ENCODE peak calls at places on chromosomes 1 and 21, in five cellular contexts. B, D, N, H and I are unnamed samples.

GRCh38 chr1:234715252-234715945 is 105.4 kb upstream of the IRF2BP2 start:
- DNase-seq in B (no peak), D (no peak), N (no peak), H (no peak), I (no peak)

GRCh38 chr21:41888749-41889376 is 9.7 kb upstream of the PRDM15 start:
- DNase-seq in B (no peak), D (no peak), N (no peak), H (no peak), I (no peak)

GRCh38 chr1:10520952-10521351 is 46.2 kb downstream of the PEX14 start:
- DNase-seq in B (no peak), D (no peak), N (no peak), H (no peak), I (no peak)

GRCh38 chr1:169949139-169949538 is 55.4 kb upstream of the SCYL3 start:
- DNase-seq in B (no peak), D (no peak), N (no peak), H (no peak), I (no peak)

GRCh38 chr1:29145739-29146437 is 22.2 kb upstream of the TMEM200B start:
- DNase-seq in B (no peak), D (no peak), N (no peak), H (no peak), I (no peak)

GRCh38 chr1:176803042-176803441 is 340.1 kb downstream of the PAPPA2 start:
- DNase-seq in B (no peak), D (no peak), N (no peak), H (no peak), I (no peak)

GRCh38 chr21:42521805-42522204 is 8.2 kb downstream of the SLC37A1 start:
- DNase-seq in B (no peak), D (no peak), N (no peak), H (no peak), I (no peak)

GRCh38 chr21:27346041-27346448 is 379.2 kb upstream of the ADAMTS5 start:
- DNase-seq in B (no peak), D (no peak), N (no peak), H (no peak), I (no peak)

GRCh38 chr1:77313491-77313890 is 31.7 kb downstream of the AK5 start:
- DNase-seq in B (peak; percentile 84), D (peak; percentile 34), N (no peak), H (no peak), I (no peak)

GRCh38 chr1:39183503-39184353 is 20.8 kb upstream of the MACF1 start:
- DNase-seq in B (peak; percentile 97), D (peak; percentile 92), N (no peak), H (peak; percentile 65), I (peak; percentile 67)

GRCh38 chr1:213284626-213285025 is 233.6 kb downstream of the RPS6KC1 start:
- DNase-seq in B (no peak), D (no peak), N (no peak), H (no peak), I (no peak)

GRCh38 chr1:36157115-36157903 is 1.3 kb downstream of the MAP7D1 start:
- DNase-seq in B (peak; percentile 66), D (no peak), N (no peak), H (no peak), I (no peak)

GRCh38 chr1:184419734-184420161 is 32.9 kb downstream of the C1orf21 start:
- DNase-seq in B (no peak), D (no peak), N (no peak), H (no peak), I (no peak)

GRCh38 chr1:164689672-164690655 is 131.0 kb downstream of the PBX1 start:
- DNase-seq in B (peak; percentile 88), D (no peak), N (no peak), H (no peak), I (no peak)

GRCh38 chr1:97986041-97987005 is 65.5 kb upstream of the DPYD start:
- DNase-seq in B (no peak), D (no peak), N (no peak), H (no peak), I (no peak)

GRCh38 chr1:155184351-155184811 is 10.7 kb downstream of the TRIM46 start:
- DNase-seq in B (no peak), D (no peak), N (no peak), H (peak; percentile 47), I (no peak)

GRCh38 chr1:107648071-107648470 is 316.9 kb downstream of the VAV3 start:
- DNase-seq in B (no peak), D (no peak), N (no peak), H (no peak), I (no peak)

GRCh38 chr1:11880181-11880575 is 21.4 kb upstream of the NPPB start:
- DNase-seq in B (no peak), D (no peak), N (no peak), H (no peak), I (no peak)

GRCh38 chr1:11882814-11883538 is 24.2 kb upstream of the NPPB start:
- DNase-seq in B (peak; percentile 95), D (no peak), N (no peak), H (peak; percentile 69), I (no peak)

GRCh38 chr1:11879311-11880180 is 20.8 kb upstream of the NPPB start:
- DNase-seq in B (no peak), D (no peak), N (no peak), H (no peak), I (no peak)

GRCh38 chr1:11880911-11881748 is 22.4 kb upstream of the NPPB start:
- DNase-seq in B (no peak), D (no peak), N (no peak), H (no peak), I (no peak)

DNA sequence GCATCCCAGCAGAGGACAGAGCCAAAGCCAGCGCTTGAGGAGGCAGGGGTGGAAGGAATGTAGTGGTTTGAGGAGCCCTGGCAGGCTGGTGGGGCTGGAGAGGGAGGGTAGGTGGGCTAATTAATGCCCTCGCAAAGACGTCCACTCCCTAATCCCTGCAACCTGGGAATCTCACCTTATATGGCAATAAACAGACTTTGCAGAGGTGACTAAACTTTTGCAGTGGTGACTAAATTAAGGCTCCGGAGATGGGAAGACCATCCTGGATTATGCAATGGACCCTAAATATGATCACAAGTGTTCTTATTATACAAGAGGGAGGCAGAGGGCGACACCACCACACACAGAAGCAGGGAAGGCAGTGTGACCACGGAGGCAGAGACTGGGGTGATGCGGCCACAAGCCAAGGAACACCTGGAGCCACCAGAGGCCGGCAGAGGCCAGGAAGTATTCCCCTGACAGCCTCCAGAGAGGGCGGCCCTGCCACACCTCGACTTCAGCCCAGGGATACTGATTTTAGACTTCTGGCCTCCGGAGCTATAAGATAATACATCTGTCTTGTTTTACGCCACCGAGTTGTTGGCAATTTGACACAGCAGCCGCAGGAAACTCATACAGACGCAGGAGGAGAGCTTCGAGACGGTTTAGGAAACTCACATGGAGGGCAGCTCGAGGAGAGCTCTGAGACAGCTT is 23.1 kb upstream of the NPPB start:
- DNase-seq in B (no peak), D (no peak), N (no peak), H (no peak), I (no peak)
- H3K4me1 ChIP-seq in B (peaks cover 8% of the 10 kb centered on the region), D (no peaks in the 10 kb centered on the region), N (peaks cover 15% of the 10 kb centered on the region), H (peaks cover 18% of the 10 kb centered on the region), I (no peaks in the 10 kb centered on the region)

GRCh38 chr1:6417961-6418667 is 1.6 kb downstream of the HES2 start:
- DNase-seq in B (no peak), D (no peak), N (no peak), H (no peak), I (no peak)

GRCh38 chr1:6419803-6420593 is at the start of gene HES2:
- DNase-seq in B (peak; percentile 34), D (no peak), N (no peak), H (no peak), I (no peak)

GRCh38 chr1:6420594-6421042 is 899 bp upstream of the HES2 start:
- DNase-seq in B (no peak), D (no peak), N (no peak), H (no peak), I (no peak)

GRCh38 chr1:6418668-6419396 is 887 bp downstream of the HES2 start:
- DNase-seq in B (peak; percentile 30), D (no peak), N (no peak), H (no peak), I (no peak)

GRCh38 chr1:6419397-6419802 is 319 bp downstream of the HES2 start:
- DNase-seq in B (peak; percentile 43), D (no peak), N (no peak), H (no peak), I (no peak)
- H3K4me3 ChIP-seq in B (no peak overlapping the region), D (no peak overlapping the region), N (peak overlapping the region; percentile 67), H (peak overlapping the region; percentile 50), I (peak overlapping the region; percentile 43)

GRCh38 chr1:58572691-58573090 is 4.4 kb downstream of the TACSTD2 start:
- DNase-seq in B (peak; percentile 13), D (no peak), N (no peak), H (peak; percentile 72), I (no peak)

GRCh38 chr1:58573705-58574591 is 3.1 kb downstream of the TACSTD2 start:
- DNase-seq in B (no peak), D (no peak), N (no peak), H (no peak), I (peak; percentile 6)

GRCh38 chr1:58575831-58576726 is 973 bp downstream of the TACSTD2 start:
- DNase-seq in B (no peak), D (no peak), N (no peak), H (peak; percentile 82), I (no peak)

GRCh38 chr1:58573138-58573537 is 3.9 kb downstream of the TACSTD2 start:
- DNase-seq in B (no peak), D (no peak), N (no peak), H (no peak), I (no peak)

DNA sequence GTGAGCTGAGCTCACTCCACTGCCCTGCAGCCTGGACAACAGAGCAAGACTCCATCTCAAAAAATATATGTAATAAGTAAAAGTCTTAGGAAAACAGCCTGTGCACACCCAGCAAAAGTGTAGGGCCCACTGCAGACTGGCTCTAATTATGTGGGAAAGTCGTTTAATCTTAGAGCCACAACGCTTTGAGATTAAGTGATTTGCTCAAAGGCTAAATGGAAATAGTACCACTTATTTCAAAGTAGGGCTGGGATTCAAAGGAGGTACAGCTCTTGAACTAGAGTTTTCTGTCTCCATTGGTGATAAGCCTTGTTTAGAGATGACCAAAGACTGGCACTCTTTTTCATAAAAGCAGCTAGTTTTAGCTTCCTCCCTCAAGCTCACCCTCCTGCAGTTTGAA is 2.2 kb downstream of the TACSTD2 start:
- DNase-seq in B (no peak), D (no peak), N (no peak), H (no peak), I (no peak)
- H3K27ac ChIP-seq in B (no peak overlapping the region), D (no peak overlapping the region), N (no peak overlapping the region), H (peak overlapping the region; percentile 86), I (no peak overlapping the region)

GRCh38 chr1:94099303-94099702 is 21.6 kb downstream of the ABCA4 start:
- DNase-seq in B (no peak), D (no peak), N (no peak), H (no peak), I (no peak)
- H3K4me1 ChIP-seq in B (peaks cover 12% of the 10 kb centered on the region), D (no peaks in the 10 kb centered on the region), N (peaks cover 30% of the 10 kb centered on the region), H (peaks cover 25% of the 10 kb centered on the region), I (no peaks in the 10 kb centered on the region)